ENCODE peak calls at places on chromosomes 5 and 9, in seven cellular contexts. D, R, A, J, Y, S and O are unnamed samples.

GRCh38 chr5:1099931-1100651 is 11.8 kb downstream of the SLC12A7 start:
- DNase-seq in D (no peak), R (no peak), A (no peak), J (no peak), Y (no peak), S (no peak), O (no peak)

GRCh38 chr5:59356813-59357381 is 536.6 kb downstream of the PDE4D start:
- DNase-seq in D (peak), R (peak), A (peak), J (no peak), Y (peak), S (no peak), O (peak)

GRCh38 chr9:71756753-71757152 is 11.6 kb downstream of the CEMIP2 start:
- DNase-seq in D (no peak), R (no peak), A (no peak), J (no peak), Y (no peak), S (no peak), O (no peak)

GRCh38 chr5:74643160-74643562 is 2.6 kb upstream of the ENC1 start:
- DNase-seq in D (no peak), R (no peak), A (no peak), J (no peak), Y (no peak), S (peak), O (no peak)

GRCh38 chr5:1447772-1448361 is 2.6 kb upstream of the SLC6A3 start:
- DNase-seq in D (no peak), R (peak), A (peak), J (no peak), Y (no peak), S (no peak), O (no peak)

GRCh38 chr5:145340099-145340498 is 495.0 kb downstream of the PRELID2 start:
- DNase-seq in D (no peak), R (no peak), A (no peak), J (no peak), Y (no peak), S (no peak), O (no peak)

GRCh38 chr5:144522698-144523097 is 352.0 kb downstream of the KCTD16 start:
- DNase-seq in D (no peak), R (no peak), A (no peak), J (no peak), Y (no peak), S (no peak), O (no peak)

GRCh38 chr9:3138236-3139229 is 294.6 kb upstream of the PUM3 start:
- DNase-seq in D (no peak), R (no peak), A (no peak), J (no peak), Y (no peak), S (no peak), O (no peak)

GRCh38 chr9:114096866-114097612 is 2.1 kb downstream of the KIF12 start:
- DNase-seq in D (no peak), R (peak), A (no peak), J (no peak), Y (peak), S (no peak), O (no peak)

GRCh38 chr9:4299006-4299795 is 667 bp downstream of the GLIS3 start:
- DNase-seq in D (peak), R (peak), A (peak), J (peak), Y (peak), S (no peak), O (peak)

GRCh38 chr9:91905958-91906585 is 44.0 kb downstream of the ROR2 start:
- DNase-seq in D (no peak), R (no peak), A (no peak), J (no peak), Y (peak), S (no peak), O (no peak)

GRCh38 chr9:33354651-33355211 is 47.6 kb downstream of the AQP7 start:
- DNase-seq in D (no peak), R (no peak), A (no peak), J (no peak), Y (no peak), S (no peak), O (no peak)

GRCh38 chr9:132055756-132056155 is 23.9 kb downstream of the MED27 start:
- DNase-seq in D (no peak), R (no peak), A (no peak), J (no peak), Y (no peak), S (no peak), O (no peak)

GRCh38 chr9:84271887-84272556 is 68.5 kb downstream of the SLC28A3 start:
- DNase-seq in D (no peak), R (no peak), A (peak), J (no peak), Y (no peak), S (no peak), O (no peak)

GRCh38 chr5:127229185-127229889 is 61.3 kb upstream of the MEGF10 start:
- DNase-seq in D (no peak), R (peak), A (peak), J (peak), Y (peak), S (no peak), O (peak)

GRCh38 chr5:99929067-99929805 is 605.9 kb upstream of the FAM174A start:
- DNase-seq in D (no peak), R (no peak), A (peak), J (no peak), Y (peak), S (no peak), O (no peak)

GRCh38 chr5:172603425-172603824 is 37.6 kb upstream of the NEURL1B start:
- DNase-seq in D (no peak), R (no peak), A (no peak), J (no peak), Y (peak), S (no peak), O (no peak)

GRCh38 chr9:97855486-97855875 is 2.5 kb downstream of the FOXE1 start:
- DNase-seq in D (peak), R (no peak), A (no peak), J (no peak), Y (no peak), S (no peak), O (no peak)

GRCh38 chr5:168796840-168797548 is 217.8 kb upstream of the PANK3 start:
- DNase-seq in D (no peak), R (no peak), A (no peak), J (no peak), Y (no peak), S (no peak), O (no peak)

GRCh38 chr5:2168601-2169416 is 286.1 kb upstream of the IRX4 start:
- DNase-seq in D (no peak), R (no peak), A (no peak), J (no peak), Y (peak), S (no peak), O (no peak)

GRCh38 chr5:126877569-126877968 is 100.6 kb downstream of the LMNB1 start:
- DNase-seq in D (no peak), R (no peak), A (no peak), J (peak), Y (no peak), S (no peak), O (no peak)

GRCh38 chr5:60458669-60459068 is 241.3 kb downstream of the DEPDC1B start:
- DNase-seq in D (no peak), R (no peak), A (no peak), J (no peak), Y (no peak), S (no peak), O (no peak)

GRCh38 chr5:139268364-139269202 is 25.0 kb upstream of the MATR3 start:
- DNase-seq in D (no peak), R (no peak), A (no peak), J (no peak), Y (no peak), S (no peak), O (no peak)

GRCh38 chr5:54304031-54304430 is 6.3 kb downstream of the ARL15 start:
- DNase-seq in D (no peak), R (peak), A (no peak), J (no peak), Y (no peak), S (no peak), O (no peak)

GRCh38 chr9:100087218-100087617 is 11.6 kb downstream of the ERP44 start:
- DNase-seq in D (no peak), R (no peak), A (no peak), J (no peak), Y (no peak), S (no peak), O (no peak)

GRCh38 chr5:116944171-116944570 is 369.5 kb upstream of the SEMA6A start:
- DNase-seq in D (no peak), R (no peak), A (no peak), J (no peak), Y (no peak), S (no peak), O (no peak)

GRCh38 chr9:76658510-76659231 is 105.6 kb upstream of the PCA3 start:
- DNase-seq in D (peak), R (no peak), A (no peak), J (peak), Y (no peak), S (peak), O (no peak)

GRCh38 chr5:144549580-144549979 is 378.9 kb downstream of the KCTD16 start:
- DNase-seq in D (no peak), R (no peak), A (no peak), J (peak), Y (no peak), S (no peak), O (no peak)

GRCh38 chr5:58972301-58972700 is 389.4 kb downstream of the RAB3C start:
- DNase-seq in D (no peak), R (no peak), A (no peak), J (no peak), Y (no peak), S (no peak), O (no peak)